ENCODE peak calls at places on chromosomes 7 and 10, in six cellular contexts. One of them, this sample, is unnamed.

GRCh38 chr10:86950349-86950748 is 7.1 kb downstream of the MMRN2 start:
- DNase-seq in IMR-90: no peak
- DNase-seq in stomach: no peak
- DNase-seq in endodermal cell: peak; percentile 14
- DNase-seq in lung: no peak
- DNase-seq in right atrium auricular region: no peak
- DNase-seq in this sample: no peak

GRCh38 chr7:147013820-147014219 is 897.2 kb downstream of the CNTNAP2 start:
- DNase-seq in lung: no peak
- DNase-seq in stomach: no peak
- DNase-seq in right atrium auricular region: no peak
- DNase-seq in IMR-90: no peak
- DNase-seq in endodermal cell: no peak
- DNase-seq in this sample: no peak

GRCh38 chr10:32149257-32149955 is 93.2 kb upstream of the KIF5B start:
- DNase-seq in right atrium auricular region: peak; percentile 90
- DNase-seq in stomach: peak; percentile 31
- DNase-seq in lung: peak; percentile 40
- DNase-seq in IMR-90: peak; percentile 87
- DNase-seq in endodermal cell: peak; percentile 49
- DNase-seq in this sample: no peak

GRCh38 chr10:4131407-4132215 is 346.6 kb upstream of the KLF6 start:
- DNase-seq in endodermal cell: no peak
- DNase-seq in stomach: no peak
- DNase-seq in right atrium auricular region: no peak
- DNase-seq in lung: no peak
- DNase-seq in IMR-90: peak; percentile 93
- DNase-seq in this sample: peak; percentile 32

GRCh38 chr7:131537581-131537980 is 18.8 kb downstream of the PODXL start:
- DNase-seq in endodermal cell: no peak
- DNase-seq in IMR-90: no peak
- DNase-seq in lung: no peak
- DNase-seq in stomach: no peak
- DNase-seq in right atrium auricular region: no peak
- DNase-seq in this sample: no peak

GRCh38 chr7:22783421-22783820 is 39.2 kb downstream of the TOMM7 start:
- DNase-seq in endodermal cell: peak; percentile 50
- DNase-seq in stomach: no peak
- DNase-seq in IMR-90: peak; percentile 17
- DNase-seq in right atrium auricular region: no peak
- DNase-seq in lung: no peak
- DNase-seq in this sample: no peak

GRCh38 chr7:5218564-5219360 is 28.7 kb downstream of the WIPI2 start:
- DNase-seq in endodermal cell: no peak
- DNase-seq in right atrium auricular region: no peak
- DNase-seq in IMR-90: no peak
- DNase-seq in lung: no peak
- DNase-seq in stomach: no peak
- DNase-seq in this sample: no peak

GRCh38 chr10:97532935-97533671 is 34.4 kb downstream of the UBTD1 start:
- DNase-seq in lung: no peak
- DNase-seq in right atrium auricular region: no peak
- DNase-seq in endodermal cell: peak; percentile 81
- DNase-seq in stomach: no peak
- DNase-seq in IMR-90: peak; percentile 61
- DNase-seq in this sample: no peak

GRCh38 chr7:95454438-95454837 is 19.6 kb upstream of the PON2 start:
- DNase-seq in IMR-90: no peak
- DNase-seq in endodermal cell: no peak
- DNase-seq in right atrium auricular region: no peak
- DNase-seq in lung: no peak
- DNase-seq in stomach: no peak
- DNase-seq in this sample: no peak

GRCh38 chr7:79453558-79454324 is at the start of gene MAGI2:
- DNase-seq in IMR-90: peak; percentile 84
- DNase-seq in right atrium auricular region: peak; percentile 84
- DNase-seq in stomach: peak; percentile 37
- DNase-seq in endodermal cell: peak; percentile 87
- DNase-seq in lung: peak; percentile 77
- DNase-seq in this sample: no peak

GRCh38 chr7:79452495-79453265 is 787 bp downstream of the MAGI2 start:
- DNase-seq in IMR-90: peak; percentile 26
- DNase-seq in right atrium auricular region: no peak
- DNase-seq in endodermal cell: peak; percentile 73
- DNase-seq in lung: peak; percentile 32
- DNase-seq in stomach: no peak
- DNase-seq in this sample: no peak

GRCh38 chr7:79453266-79453557 is 255 bp downstream of the MAGI2 start:
- DNase-seq in lung: no peak
- DNase-seq in endodermal cell: no peak
- DNase-seq in IMR-90: no peak
- DNase-seq in stomach: no peak
- DNase-seq in right atrium auricular region: no peak
- DNase-seq in this sample: no peak

GRCh38 chr7:79455173-79455790 is 1.8 kb upstream of the MAGI2 start:
- DNase-seq in stomach: no peak
- DNase-seq in right atrium auricular region: no peak
- DNase-seq in lung: no peak
- DNase-seq in endodermal cell: no peak
- DNase-seq in IMR-90: no peak
- DNase-seq in this sample: no peak

DNA sequence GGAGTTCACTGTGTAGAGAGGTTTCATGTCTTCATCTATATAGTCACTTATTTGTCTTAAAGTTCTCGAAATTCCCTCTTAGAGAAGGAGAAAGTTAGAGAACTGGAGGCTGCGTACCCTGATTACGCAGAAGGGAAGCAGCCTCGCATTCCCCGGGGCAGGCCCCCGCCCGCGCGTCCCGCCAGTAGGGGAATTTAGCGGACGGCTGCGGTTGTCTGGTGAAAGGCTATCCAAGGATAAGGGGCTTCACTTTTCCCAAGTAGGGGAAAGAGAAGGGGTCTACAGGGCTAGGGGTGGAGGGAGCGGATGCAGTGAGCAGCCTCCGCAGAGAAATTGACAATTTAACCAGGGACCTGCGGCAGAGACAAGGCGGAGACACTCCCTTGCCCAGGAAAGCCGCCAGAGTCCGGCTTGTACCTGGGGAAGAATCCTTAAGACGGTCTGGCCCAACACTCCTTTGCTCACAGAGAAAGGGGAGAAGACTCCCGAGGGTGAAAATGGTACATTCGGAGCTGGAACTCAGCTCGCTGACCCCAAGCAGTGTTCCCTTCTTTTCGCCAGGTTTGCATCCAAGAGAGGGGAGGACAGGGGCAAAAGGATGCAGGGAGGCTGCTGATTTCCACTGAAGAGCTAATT is 976 bp upstream of the MAGI2 start:
- DNase-seq in right atrium auricular region: no peak
- DNase-seq in endodermal cell: peak; percentile 78
- DNase-seq in stomach: no peak
- DNase-seq in lung: no peak
- DNase-seq in IMR-90: peak; percentile 66
- DNase-seq in this sample: no peak
- H3K4me3 ChIP-seq in right atrium auricular region: peak overlapping the region; percentile 74
- H3K4me3 ChIP-seq in endodermal cell: peak overlapping the region; percentile 83
- H3K4me3 ChIP-seq in stomach: peak overlapping the region; percentile 66
- H3K4me3 ChIP-seq in lung: peak overlapping the region; percentile 66
- H3K4me3 ChIP-seq in IMR-90: peak overlapping the region; percentile 54
- H3K4me3 ChIP-seq in this sample: no peak overlapping the region

DNA sequence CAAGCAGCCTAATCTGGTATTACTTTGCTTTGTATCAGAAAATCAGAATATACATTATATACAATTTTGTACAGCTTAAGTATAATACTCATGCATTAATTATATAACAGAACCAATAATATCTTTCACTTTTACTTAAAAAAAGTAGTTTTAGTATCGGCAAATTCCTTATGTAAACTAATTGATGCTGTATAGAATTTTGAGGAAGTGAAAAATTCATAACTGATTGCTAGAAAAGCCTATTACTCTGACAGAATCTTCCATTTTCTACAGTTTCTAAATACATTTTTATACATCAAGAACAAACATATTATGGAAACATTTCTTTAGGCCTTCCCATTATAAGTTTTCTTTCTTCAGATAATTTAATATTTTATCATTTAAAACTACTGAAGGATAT is 124.0 kb upstream of the GPR22 start:
- DNase-seq in right atrium auricular region: no peak
- DNase-seq in IMR-90: no peak
- DNase-seq in lung: no peak
- DNase-seq in endodermal cell: no peak
- DNase-seq in stomach: no peak
- DNase-seq in this sample: no peak
- H3K27me3 ChIP-seq in right atrium auricular region: no peaks in the 10 kb centered on the region
- H3K27me3 ChIP-seq in IMR-90: no peaks in the 10 kb centered on the region
- H3K27me3 ChIP-seq in lung: no peaks in the 10 kb centered on the region
- H3K27me3 ChIP-seq in endodermal cell: no peaks in the 10 kb centered on the region
- H3K27me3 ChIP-seq in stomach: no peaks in the 10 kb centered on the region
- H3K27me3 ChIP-seq in this sample: no peaks in the 10 kb centered on the region

DNA sequence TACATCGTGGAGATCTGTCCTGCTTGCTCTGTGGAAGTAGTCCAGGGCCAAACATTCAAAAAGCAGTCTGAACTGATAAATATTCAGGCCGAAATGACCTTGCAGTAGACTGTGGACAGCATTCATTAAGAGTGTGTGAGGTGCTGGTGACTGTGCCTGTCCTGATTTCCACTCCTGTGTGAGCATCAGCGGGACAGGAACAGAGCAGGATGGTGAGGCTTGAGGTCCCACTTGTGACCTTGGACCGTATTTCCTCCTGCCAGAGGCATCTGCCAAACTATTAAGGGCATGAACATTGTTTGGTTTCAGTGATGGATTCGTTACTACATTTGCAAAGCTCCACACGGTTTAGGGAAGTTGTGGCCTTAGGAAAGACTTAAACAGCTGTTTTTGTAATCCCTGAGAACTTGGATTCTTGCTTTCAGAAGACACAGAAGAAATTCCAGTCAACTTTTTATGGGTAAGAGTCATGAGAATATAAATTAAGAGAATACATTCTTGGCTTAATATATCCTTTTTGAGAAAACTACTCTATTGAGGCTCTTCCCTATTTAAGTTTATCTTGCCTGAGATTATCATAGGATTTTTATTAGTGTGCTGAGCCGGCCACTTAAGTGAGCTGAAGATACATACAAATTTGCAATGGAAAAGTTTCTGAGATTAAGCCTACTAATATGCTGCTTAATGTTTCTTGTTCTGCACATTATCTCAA is 32.9 kb downstream of the CCNY start:
- DNase-seq in stomach: no peak
- DNase-seq in right atrium auricular region: no peak
- DNase-seq in lung: no peak
- DNase-seq in endodermal cell: no peak
- DNase-seq in IMR-90: peak; percentile 36
- DNase-seq in this sample: no peak
- H3K4me1 ChIP-seq in stomach: peaks cover 91% of the 10 kb centered on the region
- H3K4me1 ChIP-seq in right atrium auricular region: peaks cover 88% of the 10 kb centered on the region
- H3K4me1 ChIP-seq in lung: peaks cover 19% of the 10 kb centered on the region
- H3K4me1 ChIP-seq in endodermal cell: peaks cover 6% of the 10 kb centered on the region
- H3K4me1 ChIP-seq in IMR-90: peaks cover 10% of the 10 kb centered on the region
- H3K4me1 ChIP-seq in this sample: peaks cover 17% of the 10 kb centered on the region

GRCh38 chr7:116423499-116423898 is 76.0 kb upstream of the CAV2 start:
- DNase-seq in stomach: no peak
- DNase-seq in lung: no peak
- DNase-seq in endodermal cell: no peak
- DNase-seq in IMR-90: no peak
- DNase-seq in right atrium auricular region: no peak
- DNase-seq in this sample: no peak
- H3K4me3 ChIP-seq in stomach: no peak overlapping the region
- H3K4me3 ChIP-seq in lung: no peak overlapping the region
- H3K4me3 ChIP-seq in endodermal cell: no peak overlapping the region
- H3K4me3 ChIP-seq in IMR-90: no peak overlapping the region
- H3K4me3 ChIP-seq in right atrium auricular region: no peak overlapping the region
- H3K4me3 ChIP-seq in this sample: no peak overlapping the region

DNA sequence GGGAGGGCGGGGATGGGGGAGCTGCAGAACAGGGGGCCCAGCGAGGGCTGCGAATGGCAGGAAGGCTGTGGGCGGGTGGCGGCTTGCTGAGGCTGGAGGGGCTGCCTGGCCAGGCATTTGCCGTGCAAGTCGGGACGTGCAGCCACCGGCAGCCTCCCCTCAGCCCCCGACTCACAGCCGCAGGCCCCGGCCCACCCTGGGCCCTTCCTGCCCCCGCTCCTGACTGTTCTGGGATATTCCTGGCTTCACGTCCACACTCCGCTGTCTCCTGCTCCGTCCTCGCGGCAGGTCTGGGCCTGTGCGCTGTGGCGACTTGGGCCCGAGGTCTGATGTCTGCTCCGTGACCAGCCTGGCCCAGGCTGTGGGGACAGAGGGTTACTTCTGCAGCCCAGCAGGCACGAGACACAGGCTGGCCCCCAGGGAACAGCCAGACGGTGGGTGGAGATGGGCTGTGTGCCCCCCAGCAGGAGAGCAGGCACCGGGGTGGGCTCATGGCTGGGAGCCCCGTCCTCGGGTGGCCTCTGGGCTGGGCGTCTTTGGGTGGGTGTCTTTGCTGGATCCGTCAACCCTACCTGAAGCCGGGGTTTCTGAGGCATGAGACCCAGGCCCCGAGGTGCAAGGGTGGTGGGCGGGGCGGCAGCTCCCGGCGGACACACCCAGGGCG is 86.5 kb downstream of the FOXL3 start:
- DNase-seq in right atrium auricular region: no peak
- DNase-seq in IMR-90: no peak
- DNase-seq in lung: no peak
- DNase-seq in stomach: peak; percentile 19
- DNase-seq in endodermal cell: peak; percentile 54
- DNase-seq in this sample: no peak
- H3K27me3 ChIP-seq in right atrium auricular region: no peaks in the 10 kb centered on the region
- H3K27me3 ChIP-seq in IMR-90: peaks cover 66% of the 10 kb centered on the region
- H3K27me3 ChIP-seq in lung: no peaks in the 10 kb centered on the region
- H3K27me3 ChIP-seq in stomach: peaks cover 65% of the 10 kb centered on the region
- H3K27me3 ChIP-seq in endodermal cell: no peaks in the 10 kb centered on the region
- H3K27me3 ChIP-seq in this sample: no peaks in the 10 kb centered on the region

DNA sequence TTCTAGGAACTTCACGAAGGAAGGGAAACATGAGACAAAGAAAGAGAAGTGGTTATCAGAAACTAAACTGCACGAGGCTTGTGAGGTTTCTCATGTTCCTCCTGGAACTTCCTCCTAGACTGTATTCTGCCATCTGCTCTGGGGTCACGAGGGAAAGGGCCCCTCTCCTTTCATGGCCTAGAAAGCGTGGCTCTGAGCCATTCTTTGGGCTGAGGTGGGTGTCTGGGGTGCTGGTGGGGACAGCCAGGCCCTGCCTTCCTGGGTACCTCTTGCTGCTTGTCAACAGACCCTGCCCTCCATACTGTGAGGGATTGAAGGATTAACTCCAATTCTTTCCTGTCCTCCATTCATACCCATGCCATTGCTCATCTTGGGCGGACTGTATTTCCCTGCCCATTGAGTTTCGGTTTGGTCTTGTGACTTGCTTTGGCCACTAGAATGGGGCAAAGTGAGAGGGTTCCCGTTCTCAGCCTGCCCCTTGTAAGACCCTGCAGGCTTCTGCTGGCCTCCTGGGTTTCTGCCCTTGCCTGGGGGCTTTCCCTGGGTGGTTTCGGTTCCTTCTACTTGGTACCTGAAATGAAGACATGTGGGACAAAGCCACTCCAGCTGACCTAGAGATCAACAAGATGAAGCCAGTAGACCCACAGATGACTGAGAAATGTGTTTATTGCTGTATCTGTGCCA is 14.9 kb upstream of the GIMAP8 start:
- DNase-seq in lung: no peak
- DNase-seq in right atrium auricular region: peak; percentile 32
- DNase-seq in IMR-90: no peak
- DNase-seq in endodermal cell: no peak
- DNase-seq in stomach: no peak
- DNase-seq in this sample: no peak
- H3K4me1 ChIP-seq in lung: no peaks in the 10 kb centered on the region
- H3K4me1 ChIP-seq in right atrium auricular region: no peaks in the 10 kb centered on the region
- H3K4me1 ChIP-seq in IMR-90: peaks cover 4% of the 10 kb centered on the region
- H3K4me1 ChIP-seq in endodermal cell: no peaks in the 10 kb centered on the region
- H3K4me1 ChIP-seq in stomach: no peaks in the 10 kb centered on the region
- H3K4me1 ChIP-seq in this sample: peaks cover 5% of the 10 kb centered on the region

This sample was measured in effector memory CD4-positive, alpha-beta T cell.